ENCODE peak calls at places on chromosomes 11 and 22, in ten cellular contexts. One of them, this sample, is unnamed. For H3K27me3, the result is how much of the 10 kb centered on the place peaks cover.

GRCh38 chr11:131099013-131099412 is 182.7 kb upstream of the SNX19 start:
- DNase-seq in fibroblast of lung: peak
- DNase-seq in H9: no peak
- DNase-seq in brain microvascular endothelial cell: peak
- DNase-seq in CD8-positive, alpha-beta memory T cell: no peak
- DNase-seq in IMR-90: peak
- DNase-seq in spleen: no peak
- DNase-seq in HL-60: no peak
- DNase-seq in heart right ventricle: no peak
- DNase-seq in sigmoid colon: no peak
- DNase-seq in this sample: no peak

GRCh38 chr11:76835928-76836612 is 24.6 kb upstream of the ACER3 start:
- DNase-seq in fibroblast of lung: peak
- DNase-seq in H9: no peak
- DNase-seq in brain microvascular endothelial cell: no peak
- DNase-seq in CD8-positive, alpha-beta memory T cell: no peak
- DNase-seq in IMR-90: peak
- DNase-seq in spleen: no peak
- DNase-seq in HL-60: no peak
- DNase-seq in heart right ventricle: no peak
- DNase-seq in sigmoid colon: no peak
- DNase-seq in this sample: peak

GRCh38 chr11:94822080-94822479 is 53.9 kb downstream of the AMOTL1 start:
- DNase-seq in fibroblast of lung: no peak
- DNase-seq in H9: no peak
- DNase-seq in brain microvascular endothelial cell: no peak
- DNase-seq in CD8-positive, alpha-beta memory T cell: no peak
- DNase-seq in IMR-90: no peak
- DNase-seq in spleen: no peak
- DNase-seq in HL-60: no peak
- DNase-seq in heart right ventricle: no peak
- DNase-seq in sigmoid colon: no peak
- DNase-seq in this sample: no peak

GRCh38 chr11:101434241-101434640 is 149.6 kb downstream of the TRPC6 start:
- DNase-seq in fibroblast of lung: no peak
- DNase-seq in H9: no peak
- DNase-seq in brain microvascular endothelial cell: no peak
- DNase-seq in CD8-positive, alpha-beta memory T cell: no peak
- DNase-seq in IMR-90: no peak
- DNase-seq in spleen: no peak
- DNase-seq in HL-60: no peak
- DNase-seq in heart right ventricle: no peak
- DNase-seq in sigmoid colon: no peak
- DNase-seq in this sample: no peak

GRCh38 chr11:8624698-8625097 is 30.7 kb upstream of the STK33 start:
- DNase-seq in fibroblast of lung: no peak
- DNase-seq in H9: no peak
- DNase-seq in brain microvascular endothelial cell: no peak
- DNase-seq in CD8-positive, alpha-beta memory T cell: no peak
- DNase-seq in IMR-90: no peak
- DNase-seq in spleen: no peak
- DNase-seq in HL-60: no peak
- DNase-seq in heart right ventricle: no peak
- DNase-seq in sigmoid colon: no peak
- DNase-seq in this sample: no peak

GRCh38 chr11:77519847-77520246 is 46.0 kb upstream of the PAK1 start:
- DNase-seq in fibroblast of lung: no peak
- DNase-seq in H9: peak
- DNase-seq in brain microvascular endothelial cell: no peak
- DNase-seq in CD8-positive, alpha-beta memory T cell: no peak
- DNase-seq in IMR-90: no peak
- DNase-seq in spleen: no peak
- DNase-seq in HL-60: no peak
- DNase-seq in heart right ventricle: no peak
- DNase-seq in sigmoid colon: no peak
- DNase-seq in this sample: no peak

GRCh38 chr11:134987828-134988227 is 575.8 kb upstream of the B3GAT1 start:
- DNase-seq in fibroblast of lung: no peak
- DNase-seq in H9: no peak
- DNase-seq in brain microvascular endothelial cell: no peak
- DNase-seq in CD8-positive, alpha-beta memory T cell: no peak
- DNase-seq in IMR-90: no peak
- DNase-seq in spleen: no peak
- DNase-seq in HL-60: no peak
- DNase-seq in heart right ventricle: no peak
- DNase-seq in sigmoid colon: no peak
- DNase-seq in this sample: no peak

GRCh38 chr11:57354699-57355098 is 16.5 kb downstream of the P2RX3 start:
- DNase-seq in fibroblast of lung: no peak
- DNase-seq in H9: no peak
- DNase-seq in brain microvascular endothelial cell: no peak
- DNase-seq in CD8-positive, alpha-beta memory T cell: no peak
- DNase-seq in IMR-90: no peak
- DNase-seq in spleen: no peak
- DNase-seq in HL-60: peak
- DNase-seq in heart right ventricle: no peak
- DNase-seq in sigmoid colon: no peak
- DNase-seq in this sample: no peak

GRCh38 chr11:1543606-1544263 is 28.3 kb downstream of the DUSP8 start:
- DNase-seq in fibroblast of lung: no peak
- DNase-seq in H9: no peak
- DNase-seq in brain microvascular endothelial cell: no peak
- DNase-seq in CD8-positive, alpha-beta memory T cell: no peak
- DNase-seq in IMR-90: no peak
- DNase-seq in spleen: no peak
- DNase-seq in HL-60: no peak
- DNase-seq in heart right ventricle: peak
- DNase-seq in sigmoid colon: no peak
- DNase-seq in this sample: no peak

GRCh38 chr11:1542267-1542666 is 29.8 kb downstream of the DUSP8 start:
- DNase-seq in fibroblast of lung: no peak
- DNase-seq in H9: no peak
- DNase-seq in brain microvascular endothelial cell: no peak
- DNase-seq in CD8-positive, alpha-beta memory T cell: no peak
- DNase-seq in IMR-90: no peak
- DNase-seq in spleen: no peak
- DNase-seq in HL-60: no peak
- DNase-seq in heart right ventricle: peak
- DNase-seq in sigmoid colon: no peak
- DNase-seq in this sample: no peak

GRCh38 chr11:1544536-1544935 is 27.5 kb downstream of the DUSP8 start:
- DNase-seq in fibroblast of lung: no peak
- DNase-seq in H9: no peak
- DNase-seq in brain microvascular endothelial cell: no peak
- DNase-seq in CD8-positive, alpha-beta memory T cell: no peak
- DNase-seq in IMR-90: no peak
- DNase-seq in spleen: no peak
- DNase-seq in HL-60: no peak
- DNase-seq in heart right ventricle: peak
- DNase-seq in sigmoid colon: no peak
- DNase-seq in this sample: no peak

GRCh38 chr11:1540074-1540473 is 32.0 kb downstream of the DUSP8 start:
- DNase-seq in fibroblast of lung: no peak
- DNase-seq in H9: no peak
- DNase-seq in brain microvascular endothelial cell: no peak
- DNase-seq in CD8-positive, alpha-beta memory T cell: no peak
- DNase-seq in IMR-90: no peak
- DNase-seq in spleen: no peak
- DNase-seq in HL-60: no peak
- DNase-seq in heart right ventricle: no peak
- DNase-seq in sigmoid colon: no peak
- DNase-seq in this sample: no peak

GRCh38 chr11:1541474-1542204 is 30.4 kb downstream of the DUSP8 start:
- DNase-seq in fibroblast of lung: no peak
- DNase-seq in H9: no peak
- DNase-seq in brain microvascular endothelial cell: no peak
- DNase-seq in CD8-positive, alpha-beta memory T cell: no peak
- DNase-seq in IMR-90: no peak
- DNase-seq in spleen: no peak
- DNase-seq in HL-60: no peak
- DNase-seq in heart right ventricle: peak
- DNase-seq in sigmoid colon: no peak
- DNase-seq in this sample: no peak
- H3K27me3 ChIP-seq in fibroblast of lung: under half
- H3K27me3 ChIP-seq in H9: under half
- H3K27me3 ChIP-seq in brain microvascular endothelial cell: under half
- H3K27me3 ChIP-seq in CD8-positive, alpha-beta memory T cell: under half
- H3K27me3 ChIP-seq in IMR-90: half or more
- H3K27me3 ChIP-seq in spleen: half or more
- H3K27me3 ChIP-seq in HL-60: under half
- H3K27me3 ChIP-seq in heart right ventricle: under half
- H3K27me3 ChIP-seq in sigmoid colon: under half
- H3K27me3 ChIP-seq in this sample: half or more

GRCh38 chr11:19433367-19433766 is 192.6 kb upstream of the E2F8 start:
- DNase-seq in fibroblast of lung: no peak
- DNase-seq in H9: no peak
- DNase-seq in brain microvascular endothelial cell: no peak
- DNase-seq in CD8-positive, alpha-beta memory T cell: no peak
- DNase-seq in IMR-90: no peak
- DNase-seq in spleen: no peak
- DNase-seq in HL-60: no peak
- DNase-seq in heart right ventricle: no peak
- DNase-seq in sigmoid colon: no peak
- DNase-seq in this sample: no peak

GRCh38 chr11:19430346-19431058 is 189.8 kb upstream of the E2F8 start:
- DNase-seq in fibroblast of lung: no peak
- DNase-seq in H9: no peak
- DNase-seq in brain microvascular endothelial cell: no peak
- DNase-seq in CD8-positive, alpha-beta memory T cell: no peak
- DNase-seq in IMR-90: no peak
- DNase-seq in spleen: no peak
- DNase-seq in HL-60: no peak
- DNase-seq in heart right ventricle: no peak
- DNase-seq in sigmoid colon: no peak
- DNase-seq in this sample: no peak

GRCh38 chr11:19433791-19434190 is 193.0 kb upstream of the E2F8 start:
- DNase-seq in fibroblast of lung: no peak
- DNase-seq in H9: no peak
- DNase-seq in brain microvascular endothelial cell: no peak
- DNase-seq in CD8-positive, alpha-beta memory T cell: no peak
- DNase-seq in IMR-90: no peak
- DNase-seq in spleen: no peak
- DNase-seq in HL-60: no peak
- DNase-seq in heart right ventricle: no peak
- DNase-seq in sigmoid colon: no peak
- DNase-seq in this sample: no peak

GRCh38 chr11:19431059-19431398 is 190.3 kb upstream of the E2F8 start:
- DNase-seq in fibroblast of lung: no peak
- DNase-seq in H9: no peak
- DNase-seq in brain microvascular endothelial cell: no peak
- DNase-seq in CD8-positive, alpha-beta memory T cell: no peak
- DNase-seq in IMR-90: no peak
- DNase-seq in spleen: no peak
- DNase-seq in HL-60: no peak
- DNase-seq in heart right ventricle: no peak
- DNase-seq in sigmoid colon: no peak
- DNase-seq in this sample: no peak

DNA sequence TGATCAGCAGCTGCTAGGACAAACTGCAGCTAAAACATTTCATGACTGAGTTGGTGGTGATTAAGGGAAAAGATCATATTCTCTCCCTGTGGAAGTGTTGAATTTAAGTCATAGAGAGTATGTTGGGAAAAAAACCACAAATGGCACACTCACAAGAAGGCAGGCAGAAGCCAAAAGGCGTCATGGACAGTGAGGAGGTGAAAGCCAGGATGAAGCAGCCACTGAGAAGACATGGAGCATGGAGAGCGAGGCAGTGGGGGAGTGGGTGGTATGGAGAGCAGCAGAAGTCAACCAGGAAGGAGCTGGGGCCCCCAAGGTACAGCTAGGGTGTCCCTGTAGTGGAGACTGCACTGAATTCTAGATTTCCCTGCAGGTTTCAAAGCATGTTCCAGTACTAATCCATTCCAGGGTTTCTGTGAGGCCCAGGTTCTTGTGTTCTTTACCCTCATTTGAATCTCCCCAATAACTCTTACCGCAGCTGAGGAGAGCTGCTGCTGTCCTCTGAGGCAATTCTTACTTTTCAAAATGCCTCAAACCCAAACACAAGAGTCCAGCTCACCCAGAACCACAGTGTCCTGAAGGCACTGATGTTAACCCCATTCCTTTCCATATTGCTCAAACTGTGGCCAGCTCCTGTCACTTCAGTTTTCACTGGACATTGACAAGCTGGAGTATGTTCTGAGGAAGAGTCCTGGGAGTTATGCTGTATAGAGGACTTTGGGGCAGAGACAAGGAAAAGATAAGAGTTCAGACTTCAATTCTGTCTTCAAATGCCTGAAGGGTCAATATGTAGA is 191.8 kb upstream of the E2F8 start:
- DNase-seq in fibroblast of lung: peak
- DNase-seq in H9: no peak
- DNase-seq in brain microvascular endothelial cell: peak
- DNase-seq in CD8-positive, alpha-beta memory T cell: no peak
- DNase-seq in IMR-90: peak
- DNase-seq in spleen: no peak
- DNase-seq in HL-60: no peak
- DNase-seq in heart right ventricle: no peak
- DNase-seq in sigmoid colon: no peak
- DNase-seq in this sample: no peak
- H3K27me3 ChIP-seq in fibroblast of lung: under half
- H3K27me3 ChIP-seq in H9: under half
- H3K27me3 ChIP-seq in brain microvascular endothelial cell: under half
- H3K27me3 ChIP-seq in CD8-positive, alpha-beta memory T cell: under half
- H3K27me3 ChIP-seq in IMR-90: under half
- H3K27me3 ChIP-seq in spleen: under half
- H3K27me3 ChIP-seq in HL-60: under half
- H3K27me3 ChIP-seq in heart right ventricle: under half
- H3K27me3 ChIP-seq in sigmoid colon: under half
- H3K27me3 ChIP-seq in this sample: under half

DNA sequence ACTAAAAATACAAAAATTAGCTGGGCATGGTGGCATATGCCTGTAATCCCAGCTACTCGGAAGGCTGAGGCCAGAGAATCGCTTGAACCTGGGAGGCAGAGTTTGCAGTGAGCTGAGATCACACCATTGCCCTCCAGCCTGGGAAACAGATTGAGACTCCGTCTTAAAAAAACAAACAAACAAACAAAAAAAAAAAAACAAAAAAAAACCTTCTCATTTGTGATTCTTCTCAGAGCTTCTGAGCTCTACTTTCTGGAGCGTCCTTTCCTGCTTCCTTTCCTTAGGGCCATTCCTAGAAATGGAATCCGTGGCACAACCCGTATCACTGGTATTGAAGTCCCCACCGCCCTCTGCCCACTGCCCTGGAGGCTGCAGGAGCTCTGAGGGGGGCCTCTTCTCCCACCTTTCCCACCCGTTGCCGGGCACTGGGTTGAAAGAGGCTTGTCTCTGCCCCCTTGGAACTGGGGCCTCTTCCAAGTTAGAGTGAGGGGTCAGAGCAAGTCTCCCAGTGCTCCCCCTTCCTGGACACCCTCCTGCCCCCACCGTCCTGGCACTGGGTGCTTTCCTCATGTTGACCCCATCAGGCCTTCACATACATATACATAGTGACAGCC is 2.0 kb upstream of the SHISA8 start:
- DNase-seq in fibroblast of lung: no peak
- DNase-seq in H9: no peak
- DNase-seq in brain microvascular endothelial cell: no peak
- DNase-seq in CD8-positive, alpha-beta memory T cell: no peak
- DNase-seq in IMR-90: no peak
- DNase-seq in spleen: peak
- DNase-seq in HL-60: no peak
- DNase-seq in heart right ventricle: no peak
- DNase-seq in sigmoid colon: no peak
- DNase-seq in this sample: no peak
- H3K27me3 ChIP-seq in fibroblast of lung: under half
- H3K27me3 ChIP-seq in H9: under half
- H3K27me3 ChIP-seq in brain microvascular endothelial cell: under half
- H3K27me3 ChIP-seq in CD8-positive, alpha-beta memory T cell: under half
- H3K27me3 ChIP-seq in IMR-90: half or more
- H3K27me3 ChIP-seq in spleen: half or more
- H3K27me3 ChIP-seq in HL-60: under half
- H3K27me3 ChIP-seq in heart right ventricle: half or more
- H3K27me3 ChIP-seq in sigmoid colon: under half
- H3K27me3 ChIP-seq in this sample: half or more

GRCh38 chr11:12680246-12680939 is 6.2 kb downstream of the TEAD1 start:
- DNase-seq in fibroblast of lung: peak
- DNase-seq in H9: peak
- DNase-seq in brain microvascular endothelial cell: peak
- DNase-seq in CD8-positive, alpha-beta memory T cell: no peak
- DNase-seq in IMR-90: peak
- DNase-seq in spleen: no peak
- DNase-seq in HL-60: no peak
- DNase-seq in heart right ventricle: peak
- DNase-seq in sigmoid colon: peak
- DNase-seq in this sample: peak
- H3K27me3 ChIP-seq in fibroblast of lung: under half
- H3K27me3 ChIP-seq in H9: under half
- H3K27me3 ChIP-seq in brain microvascular endothelial cell: under half
- H3K27me3 ChIP-seq in CD8-positive, alpha-beta memory T cell: under half
- H3K27me3 ChIP-seq in IMR-90: under half
- H3K27me3 ChIP-seq in spleen: half or more
- H3K27me3 ChIP-seq in HL-60: half or more
- H3K27me3 ChIP-seq in heart right ventricle: under half
- H3K27me3 ChIP-seq in sigmoid colon: under half
- H3K27me3 ChIP-seq in this sample: under half